ENCODE peak calls at places on chromosomes 5 and 9, in seven cellular contexts. One of them, this sample, is unnamed.

GRCh38 chr9:101366038-101366756 is 18.6 kb downstream of the BAAT start:
- DNase-seq in prostate gland: no peak
- DNase-seq in GM12892: no peak
- DNase-seq in stimulated activated CD4-positive, alpha-beta T cell treated with anti-CD3 and anti-CD28 coated beads, Interleukin-12 subunit alpha, Interleukin-12 subunit beta, amount 100 ng/mL, for 4 hours: no peak
- DNase-seq in PC-3: no peak
- DNase-seq in cardiac septum: no peak
- DNase-seq in ovary: no peak
- DNase-seq in this sample: no peak

GRCh38 chr9:135792268-135793128 is 90.5 kb downstream of the KCNT1 start:
- DNase-seq in prostate gland: no peak
- DNase-seq in GM12892: no peak
- DNase-seq in stimulated activated CD4-positive, alpha-beta T cell treated with anti-CD3 and anti-CD28 coated beads, Interleukin-12 subunit alpha, Interleukin-12 subunit beta, amount 100 ng/mL, for 4 hours: no peak
- DNase-seq in PC-3: no peak
- DNase-seq in cardiac septum: no peak
- DNase-seq in ovary: no peak
- DNase-seq in this sample: no peak

GRCh38 chr9:129748249-129748648 is 4.6 kb downstream of the PTGES start:
- DNase-seq in prostate gland: no peak
- DNase-seq in GM12892: no peak
- DNase-seq in stimulated activated CD4-positive, alpha-beta T cell treated with anti-CD3 and anti-CD28 coated beads, Interleukin-12 subunit alpha, Interleukin-12 subunit beta, amount 100 ng/mL, for 4 hours: no peak
- DNase-seq in PC-3: peak
- DNase-seq in cardiac septum: no peak
- DNase-seq in ovary: no peak
- DNase-seq in this sample: no peak

GRCh38 chr9:36191696-36192095 is 975 bp downstream of the CLTA start:
- DNase-seq in prostate gland: no peak
- DNase-seq in GM12892: no peak
- DNase-seq in stimulated activated CD4-positive, alpha-beta T cell treated with anti-CD3 and anti-CD28 coated beads, Interleukin-12 subunit alpha, Interleukin-12 subunit beta, amount 100 ng/mL, for 4 hours: no peak
- DNase-seq in PC-3: no peak
- DNase-seq in cardiac septum: no peak
- DNase-seq in ovary: no peak
- DNase-seq in this sample: no peak

GRCh38 chr9:108779506-108779905 is 76.3 kb downstream of the ACTL7B start:
- DNase-seq in prostate gland: no peak
- DNase-seq in GM12892: no peak
- DNase-seq in stimulated activated CD4-positive, alpha-beta T cell treated with anti-CD3 and anti-CD28 coated beads, Interleukin-12 subunit alpha, Interleukin-12 subunit beta, amount 100 ng/mL, for 4 hours: no peak
- DNase-seq in PC-3: no peak
- DNase-seq in cardiac septum: no peak
- DNase-seq in ovary: no peak
- DNase-seq in this sample: no peak

GRCh38 chr5:149046196-149046829 is 16.5 kb downstream of the SH3TC2 start:
- DNase-seq in prostate gland: no peak
- DNase-seq in GM12892: no peak
- DNase-seq in stimulated activated CD4-positive, alpha-beta T cell treated with anti-CD3 and anti-CD28 coated beads, Interleukin-12 subunit alpha, Interleukin-12 subunit beta, amount 100 ng/mL, for 4 hours: no peak
- DNase-seq in PC-3: no peak
- DNase-seq in cardiac septum: no peak
- DNase-seq in ovary: no peak
- DNase-seq in this sample: no peak

GRCh38 chr5:175895701-175896102 is 24.3 kb downstream of the CPLX2 start:
- DNase-seq in prostate gland: no peak
- DNase-seq in GM12892: no peak
- DNase-seq in stimulated activated CD4-positive, alpha-beta T cell treated with anti-CD3 and anti-CD28 coated beads, Interleukin-12 subunit alpha, Interleukin-12 subunit beta, amount 100 ng/mL, for 4 hours: no peak
- DNase-seq in PC-3: no peak
- DNase-seq in cardiac septum: no peak
- DNase-seq in ovary: no peak
- DNase-seq in this sample: no peak

GRCh38 chr5:35029333-35029732 is 18.4 kb downstream of the AGXT2 start:
- DNase-seq in prostate gland: no peak
- DNase-seq in GM12892: no peak
- DNase-seq in stimulated activated CD4-positive, alpha-beta T cell treated with anti-CD3 and anti-CD28 coated beads, Interleukin-12 subunit alpha, Interleukin-12 subunit beta, amount 100 ng/mL, for 4 hours: no peak
- DNase-seq in PC-3: no peak
- DNase-seq in cardiac septum: no peak
- DNase-seq in ovary: no peak
- DNase-seq in this sample: no peak

GRCh38 chr5:72187388-72188070 is 80.3 kb downstream of the MAP1B start:
- DNase-seq in prostate gland: peak
- DNase-seq in GM12892: no peak
- DNase-seq in stimulated activated CD4-positive, alpha-beta T cell treated with anti-CD3 and anti-CD28 coated beads, Interleukin-12 subunit alpha, Interleukin-12 subunit beta, amount 100 ng/mL, for 4 hours: no peak
- DNase-seq in PC-3: no peak
- DNase-seq in cardiac septum: no peak
- DNase-seq in ovary: no peak
- DNase-seq in this sample: no peak

GRCh38 chr5:52999357-52999949 is 10.3 kb downstream of the ITGA2 start:
- DNase-seq in prostate gland: no peak
- DNase-seq in GM12892: no peak
- DNase-seq in stimulated activated CD4-positive, alpha-beta T cell treated with anti-CD3 and anti-CD28 coated beads, Interleukin-12 subunit alpha, Interleukin-12 subunit beta, amount 100 ng/mL, for 4 hours: no peak
- DNase-seq in PC-3: no peak
- DNase-seq in cardiac septum: no peak
- DNase-seq in ovary: no peak
- DNase-seq in this sample: no peak

GRCh38 chr5:102295534-102296228 is 403 bp downstream of the SLCO4C1 start:
- DNase-seq in prostate gland: no peak
- DNase-seq in GM12892: peak
- DNase-seq in stimulated activated CD4-positive, alpha-beta T cell treated with anti-CD3 and anti-CD28 coated beads, Interleukin-12 subunit alpha, Interleukin-12 subunit beta, amount 100 ng/mL, for 4 hours: no peak
- DNase-seq in PC-3: no peak
- DNase-seq in cardiac septum: no peak
- DNase-seq in ovary: no peak
- DNase-seq in this sample: no peak

GRCh38 chr9:116580853-116581252 is 106.3 kb upstream of the TRIM32 start:
- DNase-seq in prostate gland: no peak
- DNase-seq in GM12892: no peak
- DNase-seq in stimulated activated CD4-positive, alpha-beta T cell treated with anti-CD3 and anti-CD28 coated beads, Interleukin-12 subunit alpha, Interleukin-12 subunit beta, amount 100 ng/mL, for 4 hours: no peak
- DNase-seq in PC-3: no peak
- DNase-seq in cardiac septum: no peak
- DNase-seq in ovary: no peak
- DNase-seq in this sample: no peak

GRCh38 chr5:56515011-56515410 is 281.9 kb upstream of the ANKRD55 start:
- DNase-seq in prostate gland: no peak
- DNase-seq in GM12892: no peak
- DNase-seq in stimulated activated CD4-positive, alpha-beta T cell treated with anti-CD3 and anti-CD28 coated beads, Interleukin-12 subunit alpha, Interleukin-12 subunit beta, amount 100 ng/mL, for 4 hours: no peak
- DNase-seq in PC-3: no peak
- DNase-seq in cardiac septum: no peak
- DNase-seq in ovary: no peak
- DNase-seq in this sample: no peak

GRCh38 chr5:122780296-122780695 is 5.4 kb downstream of the SNX2 start:
- DNase-seq in prostate gland: no peak
- DNase-seq in GM12892: no peak
- DNase-seq in stimulated activated CD4-positive, alpha-beta T cell treated with anti-CD3 and anti-CD28 coated beads, Interleukin-12 subunit alpha, Interleukin-12 subunit beta, amount 100 ng/mL, for 4 hours: no peak
- DNase-seq in PC-3: no peak
- DNase-seq in cardiac septum: no peak
- DNase-seq in ovary: no peak
- DNase-seq in this sample: no peak

GRCh38 chr5:1962619-1963355 is 80.1 kb upstream of the IRX4 start:
- DNase-seq in prostate gland: no peak
- DNase-seq in GM12892: no peak
- DNase-seq in stimulated activated CD4-positive, alpha-beta T cell treated with anti-CD3 and anti-CD28 coated beads, Interleukin-12 subunit alpha, Interleukin-12 subunit beta, amount 100 ng/mL, for 4 hours: no peak
- DNase-seq in PC-3: no peak
- DNase-seq in cardiac septum: peak
- DNase-seq in ovary: no peak
- DNase-seq in this sample: no peak

GRCh38 chr9:134546231-134546731 is 95.3 kb upstream of the COL5A1 start:
- DNase-seq in prostate gland: no peak
- DNase-seq in GM12892: no peak
- DNase-seq in stimulated activated CD4-positive, alpha-beta T cell treated with anti-CD3 and anti-CD28 coated beads, Interleukin-12 subunit alpha, Interleukin-12 subunit beta, amount 100 ng/mL, for 4 hours: no peak
- DNase-seq in PC-3: no peak
- DNase-seq in cardiac septum: peak
- DNase-seq in ovary: no peak
- DNase-seq in this sample: no peak

GRCh38 chr9:134768332-134769083 is 112.1 kb upstream of the FCN2 start:
- DNase-seq in prostate gland: no peak
- DNase-seq in GM12892: no peak
- DNase-seq in stimulated activated CD4-positive, alpha-beta T cell treated with anti-CD3 and anti-CD28 coated beads, Interleukin-12 subunit alpha, Interleukin-12 subunit beta, amount 100 ng/mL, for 4 hours: no peak
- DNase-seq in PC-3: no peak
- DNase-seq in cardiac septum: no peak
- DNase-seq in ovary: no peak
- DNase-seq in this sample: no peak

GRCh38 chr5:175288048-175288621 is 155.8 kb downstream of the DRD1 start:
- DNase-seq in prostate gland: no peak
- DNase-seq in GM12892: no peak
- DNase-seq in stimulated activated CD4-positive, alpha-beta T cell treated with anti-CD3 and anti-CD28 coated beads, Interleukin-12 subunit alpha, Interleukin-12 subunit beta, amount 100 ng/mL, for 4 hours: no peak
- DNase-seq in PC-3: peak
- DNase-seq in cardiac septum: no peak
- DNase-seq in ovary: no peak
- DNase-seq in this sample: no peak

GRCh38 chr5:113047733-113048652 is 71.4 kb downstream of the DCP2 start:
- DNase-seq in prostate gland: no peak
- DNase-seq in GM12892: no peak
- DNase-seq in stimulated activated CD4-positive, alpha-beta T cell treated with anti-CD3 and anti-CD28 coated beads, Interleukin-12 subunit alpha, Interleukin-12 subunit beta, amount 100 ng/mL, for 4 hours: no peak
- DNase-seq in PC-3: no peak
- DNase-seq in cardiac septum: no peak
- DNase-seq in ovary: no peak
- DNase-seq in this sample: no peak

GRCh38 chr9:121627432-121627831 is 24.0 kb upstream of the DAB2IP start:
- DNase-seq in prostate gland: no peak
- DNase-seq in GM12892: no peak
- DNase-seq in stimulated activated CD4-positive, alpha-beta T cell treated with anti-CD3 and anti-CD28 coated beads, Interleukin-12 subunit alpha, Interleukin-12 subunit beta, amount 100 ng/mL, for 4 hours: no peak
- DNase-seq in PC-3: no peak
- DNase-seq in cardiac septum: no peak
- DNase-seq in ovary: no peak
- DNase-seq in this sample: no peak

GRCh38 chr5:141349917-141350619 is at the start of gene PCDHGB1:
- DNase-seq in prostate gland: no peak
- DNase-seq in GM12892: no peak
- DNase-seq in stimulated activated CD4-positive, alpha-beta T cell treated with anti-CD3 and anti-CD28 coated beads, Interleukin-12 subunit alpha, Interleukin-12 subunit beta, amount 100 ng/mL, for 4 hours: no peak
- DNase-seq in PC-3: no peak
- DNase-seq in cardiac septum: no peak
- DNase-seq in ovary: no peak
- DNase-seq in this sample: no peak

GRCh38 chr9:77488439-77489126 is 159.5 kb downstream of the GNA14 start:
- DNase-seq in prostate gland: no peak
- DNase-seq in GM12892: no peak
- DNase-seq in stimulated activated CD4-positive, alpha-beta T cell treated with anti-CD3 and anti-CD28 coated beads, Interleukin-12 subunit alpha, Interleukin-12 subunit beta, amount 100 ng/mL, for 4 hours: no peak
- DNase-seq in PC-3: peak
- DNase-seq in cardiac septum: no peak
- DNase-seq in ovary: no peak
- DNase-seq in this sample: no peak

GRCh38 chr5:179264641-179265528 is 80.4 kb downstream of the ADAMTS2 start:
- DNase-seq in prostate gland: no peak
- DNase-seq in GM12892: no peak
- DNase-seq in stimulated activated CD4-positive, alpha-beta T cell treated with anti-CD3 and anti-CD28 coated beads, Interleukin-12 subunit alpha, Interleukin-12 subunit beta, amount 100 ng/mL, for 4 hours: no peak
- DNase-seq in PC-3: no peak
- DNase-seq in cardiac septum: peak
- DNase-seq in ovary: peak
- DNase-seq in this sample: peak

GRCh38 chr5:126939887-126940286 is 90.5 kb downstream of the MARCHF3 start:
- DNase-seq in prostate gland: no peak
- DNase-seq in GM12892: no peak
- DNase-seq in stimulated activated CD4-positive, alpha-beta T cell treated with anti-CD3 and anti-CD28 coated beads, Interleukin-12 subunit alpha, Interleukin-12 subunit beta, amount 100 ng/mL, for 4 hours: no peak
- DNase-seq in PC-3: no peak
- DNase-seq in cardiac septum: no peak
- DNase-seq in ovary: no peak
- DNase-seq in this sample: no peak

GRCh38 chr5:41925555-41925946 is 470 bp downstream of the FBXO4 start:
- DNase-seq in prostate gland: peak
- DNase-seq in GM12892: peak
- DNase-seq in stimulated activated CD4-positive, alpha-beta T cell treated with anti-CD3 and anti-CD28 coated beads, Interleukin-12 subunit alpha, Interleukin-12 subunit beta, amount 100 ng/mL, for 4 hours: peak
- DNase-seq in PC-3: peak
- DNase-seq in cardiac septum: peak
- DNase-seq in ovary: no peak
- DNase-seq in this sample: peak

GRCh38 chr9:89171231-89171630 is 7.4 kb downstream of the SHC3 start:
- DNase-seq in prostate gland: no peak
- DNase-seq in GM12892: no peak
- DNase-seq in stimulated activated CD4-positive, alpha-beta T cell treated with anti-CD3 and anti-CD28 coated beads, Interleukin-12 subunit alpha, Interleukin-12 subunit beta, amount 100 ng/mL, for 4 hours: no peak
- DNase-seq in PC-3: no peak
- DNase-seq in cardiac septum: no peak
- DNase-seq in ovary: no peak
- DNase-seq in this sample: no peak

GRCh38 chr5:109304323-109304722 is 105.5 kb downstream of the PJA2 start:
- DNase-seq in prostate gland: no peak
- DNase-seq in GM12892: no peak
- DNase-seq in stimulated activated CD4-positive, alpha-beta T cell treated with anti-CD3 and anti-CD28 coated beads, Interleukin-12 subunit alpha, Interleukin-12 subunit beta, amount 100 ng/mL, for 4 hours: no peak
- DNase-seq in PC-3: no peak
- DNase-seq in cardiac septum: no peak
- DNase-seq in ovary: no peak
- DNase-seq in this sample: no peak

GRCh38 chr9:16705121-16705604 is 165.3 kb downstream of the BNC2 start:
- DNase-seq in prostate gland: peak
- DNase-seq in GM12892: no peak
- DNase-seq in stimulated activated CD4-positive, alpha-beta T cell treated with anti-CD3 and anti-CD28 coated beads, Interleukin-12 subunit alpha, Interleukin-12 subunit beta, amount 100 ng/mL, for 4 hours: no peak
- DNase-seq in PC-3: peak
- DNase-seq in cardiac septum: peak
- DNase-seq in ovary: peak
- DNase-seq in this sample: peak

GRCh38 chr5:89703799-89704198 is 705.8 kb downstream of the CETN3 start:
- DNase-seq in prostate gland: no peak
- DNase-seq in GM12892: no peak
- DNase-seq in stimulated activated CD4-positive, alpha-beta T cell treated with anti-CD3 and anti-CD28 coated beads, Interleukin-12 subunit alpha, Interleukin-12 subunit beta, amount 100 ng/mL, for 4 hours: no peak
- DNase-seq in PC-3: peak
- DNase-seq in cardiac septum: no peak
- DNase-seq in ovary: no peak
- DNase-seq in this sample: no peak

GRCh38 chr5:144582046-144582445 is 411.4 kb downstream of the KCTD16 start:
- DNase-seq in prostate gland: no peak
- DNase-seq in GM12892: no peak
- DNase-seq in stimulated activated CD4-positive, alpha-beta T cell treated with anti-CD3 and anti-CD28 coated beads, Interleukin-12 subunit alpha, Interleukin-12 subunit beta, amount 100 ng/mL, for 4 hours: no peak
- DNase-seq in PC-3: no peak
- DNase-seq in cardiac septum: no peak
- DNase-seq in ovary: no peak
- DNase-seq in this sample: no peak